ENCODE peak calls at places on chromosomes 12 and 14, in ten cellular contexts. P is HCT116, E is prostate gland, S is esophagus muscularis mucosa, W is transverse colon, A is Panc1, R is HL-60, L is GM12878, C is breast epithelium, O is SK-N-SH. D is an unnamed sample.
A peak's percentile ranks its signal among the peaks of the same experiment; 100 is the strongest.

GRCh38 chr12:6771091-6771495 is 1.2 kb upstream of the LAG3 start:
- DNase-seq in P (no peak), R (peak; percentile 57), O (no peak), W (no peak), C (peak; percentile 24), L (no peak), E (no peak), S (no peak), A (no peak), D (no peak)

GRCh38 chr12:129696952-129697351 is 206.9 kb downstream of the TMEM132D start:
- DNase-seq in C (no peak), S (peak; percentile 86), W (no peak), O (no peak), E (no peak), A (no peak), L (no peak), R (no peak), P (no peak), D (no peak)

GRCh38 chr12:127570793-127571360 is 696.1 kb upstream of the TMEM132C start:
- DNase-seq in L (no peak), O (no peak), R (no peak), C (no peak), W (no peak), P (no peak), A (no peak), S (no peak), E (no peak), D (no peak)

GRCh38 chr14:105158804-105159203 is 9.8 kb downstream of the JAG2 start:
- DNase-seq in E (no peak), R (no peak), W (no peak), C (no peak), L (no peak), P (no peak), A (no peak), O (no peak), S (no peak), D (no peak)

GRCh38 chr14:77830692-77831091 is 30.8 kb downstream of the ADCK1 start:
- DNase-seq in W (no peak), E (no peak), C (no peak), P (no peak), S (no peak), L (no peak), R (no peak), A (no peak), O (no peak), D (no peak)

GRCh38 chr12:14768823-14769405 is 34.4 kb downstream of the WBP11 start:
- DNase-seq in S (no peak), A (no peak), W (peak; percentile 29), C (no peak), E (no peak), L (peak; percentile 30), P (no peak), R (no peak), O (no peak), D (peak; percentile 2)

GRCh38 chr12:100128509-100128908 is 14.2 kb downstream of the BLTP3B start:
- DNase-seq in R (peak; percentile 74), P (no peak), O (peak; percentile 33), E (no peak), C (peak; percentile 37), S (no peak), A (no peak), W (peak; percentile 29), L (no peak), D (no peak)

GRCh38 chr12:116916714-116917114 is 6.0 kb downstream of the FBXW8 start:
- DNase-seq in W (peak; percentile 9), S (no peak), E (no peak), C (no peak), P (peak; percentile 86), O (no peak), R (peak; percentile 51), L (peak; percentile 51), A (no peak), D (no peak)

GRCh38 chr14:61388173-61388975 is 67.0 kb downstream of the PRKCH start:
- DNase-seq in A (no peak), E (no peak), C (peak; percentile 22), L (peak; percentile 86), P (peak; percentile 26), O (no peak), S (no peak), R (peak; percentile 8), W (no peak), D (no peak)

GRCh38 chr12:67241482-67241881 is 27.7 kb upstream of the CAND1 start:
- DNase-seq in E (no peak), R (no peak), W (no peak), C (no peak), L (no peak), S (no peak), O (no peak), P (no peak), A (no peak), D (no peak)

GRCh38 chr12:32012249-32012785 is 53.1 kb downstream of the RESF1 start:
- DNase-seq in O (no peak), W (no peak), A (no peak), C (no peak), S (no peak), R (no peak), L (no peak), P (no peak), E (no peak), D (no peak)

GRCh38 chr14:100594625-100594951 is 7.4 kb upstream of the BEGAIN start:
- DNase-seq in R (no peak), L (no peak), A (no peak), O (no peak), E (no peak), C (no peak), P (no peak), S (no peak), W (no peak), D (no peak)

GRCh38 chr14:60196291-60196690 is 31.1 kb upstream of the DHRS7 start:
- DNase-seq in R (no peak), C (no peak), W (no peak), E (no peak), O (no peak), L (no peak), S (no peak), A (no peak), P (no peak), D (no peak)

GRCh38 chr12:132465269-132466190 is 24.4 kb upstream of the FBRSL1 start:
- DNase-seq in L (no peak), S (no peak), P (no peak), A (no peak), C (no peak), O (no peak), R (no peak), E (no peak), W (no peak), D (no peak)

GRCh38 chr12:39931857-39932256 is 174.0 kb downstream of the SLC2A13 start:
- DNase-seq in P (no peak), A (no peak), O (no peak), W (no peak), R (no peak), L (no peak), S (no peak), E (no peak), C (no peak), D (no peak)

GRCh38 chr12:56362130-56363059 is at the start of gene APOF:
- DNase-seq in C (no peak), A (no peak), S (no peak), E (no peak), L (no peak), P (no peak), W (no peak), O (no peak), R (no peak), D (no peak)

GRCh38 chr14:59293934-59294661 is 105.6 kb downstream of the DAAM1 start:
- DNase-seq in A (no peak), P (no peak), R (no peak), O (no peak), W (no peak), S (no peak), L (no peak), C (no peak), E (no peak), D (no peak)

GRCh38 chr12:70077441-70077840 is 165.8 kb upstream of the CNOT2 start:
- DNase-seq in E (no peak), P (no peak), C (no peak), L (no peak), O (no peak), S (no peak), W (no peak), R (no peak), A (no peak), D (no peak)

DNA sequence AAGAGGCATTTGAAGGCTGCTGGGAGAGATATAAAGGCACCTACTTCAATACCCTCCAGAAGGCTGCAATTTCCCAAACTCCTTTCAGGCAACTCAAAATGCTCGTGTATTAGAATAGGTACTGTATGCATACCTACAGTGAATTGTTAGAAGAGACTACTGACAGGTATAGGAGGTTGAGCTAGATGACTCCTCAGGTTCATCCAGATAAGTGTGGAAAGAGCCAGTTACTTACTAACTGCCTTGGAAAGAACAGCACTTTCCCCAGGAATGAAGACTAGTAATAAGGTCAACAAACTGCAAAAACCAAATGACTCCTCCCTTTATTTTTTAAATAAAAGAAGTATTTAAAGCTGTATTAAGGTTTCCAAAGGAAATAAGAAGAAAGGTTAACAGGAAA is 429.0 kb downstream of the MDGA2 start:
- DNase-seq in S (no peak), O (no peak), E (no peak), A (no peak), C (no peak), W (no peak), L (no peak), P (no peak), R (no peak), D (no peak)
- TF ChIP-seq POLR2AphosphoS5 in S (no peak), O (no peak), E (no peak), A (no peak), C (no peak), W (no peak), L (no peak), P (no peak), R (no peak), D (no peak)

GRCh38 chr12:106585862-106586534 is 3.2 kb downstream of the RFX4 start:
- DNase-seq in P (no peak), L (no peak), W (no peak), E (no peak), O (peak; percentile 47), C (no peak), R (no peak), S (peak; percentile 70), A (no peak), D (no peak)
- TF ChIP-seq POLR2AphosphoS5 in P (no peak), L (no peak), W (no peak), E (no peak), O (no peak), C (no peak), R (no peak), S (no peak), A (no peak), D (no peak)

GRCh38 chr14:84963518-84963917 is 566.4 kb upstream of the FLRT2 start:
- DNase-seq in S (no peak), L (no peak), P (no peak), W (no peak), C (no peak), A (no peak), E (no peak), R (no peak), O (no peak), D (no peak)
- TF ChIP-seq POLR2AphosphoS5 in S (no peak), L (no peak), P (no peak), W (no peak), C (no peak), A (no peak), E (no peak), R (no peak), O (no peak), D (no peak)

GRCh38 chr12:91219511-91219910 is 36.9 kb upstream of the DCN start:
- DNase-seq in L (no peak), P (no peak), E (no peak), S (no peak), C (no peak), O (no peak), A (no peak), W (no peak), R (no peak), D (no peak)
- TF ChIP-seq POLR2AphosphoS5 in L (no peak), P (no peak), E (no peak), S (no peak), C (no peak), O (no peak), A (no peak), W (no peak), R (no peak), D (no peak)